ENCODE peak calls at places on chromosomes 1 and 21, in four cellular contexts. D is RPMI7951, X is nephron progenitor cell, S is tibial nerve. Y is an unnamed sample.

GRCh38 chr1:54839824-54840223 is 38.7 kb upstream of the TTC22 start:
- DNase-seq in D (no peak), X (no peak), S (no peak), Y (peak)

GRCh38 chr1:161083743-161084084 is 5.6 kb downstream of the NECTIN4 start:
- DNase-seq in D (no peak), X (no peak), S (no peak), Y (no peak)

GRCh38 chr1:63442141-63442475 is 74.7 kb downstream of the ALG6 start:
- DNase-seq in D (peak), X (no peak), S (no peak), Y (no peak)

GRCh38 chr1:215543191-215543606 is 23.9 kb upstream of the KCTD3 start:
- DNase-seq in D (peak), X (no peak), S (no peak), Y (no peak)

GRCh38 chr1:226094451-226094850 is 31.9 kb downstream of the H3-3A start:
- DNase-seq in D (no peak), X (no peak), S (no peak), Y (no peak)

GRCh38 chr1:161260346-161260745 is 1.8 kb downstream of the PCP4L1 start:
- DNase-seq in D (no peak), X (no peak), S (no peak), Y (no peak)

GRCh38 chr21:34061983-34062382 is 11.4 kb upstream of the MRPS6 start:
- DNase-seq in D (peak), X (no peak), S (no peak), Y (no peak)

GRCh38 chr1:159751022-159751421 is 29.7 kb upstream of the DUSP23 start:
- DNase-seq in D (no peak), X (no peak), S (no peak), Y (no peak)

GRCh38 chr1:66251521-66251920 is 282.4 kb upstream of the SGIP1 start:
- DNase-seq in D (no peak), X (no peak), S (no peak), Y (no peak)

GRCh38 chr1:20290624-20291597 is at the start of gene VWA5B1:
- DNase-seq in D (peak), X (peak), S (no peak), Y (no peak)

GRCh38 chr1:110756506-110756905 is 81.8 kb upstream of the KCNA3 start:
- DNase-seq in D (no peak), X (no peak), S (no peak), Y (no peak)

GRCh38 chr1:194295690-194296089 is 1109.3 kb upstream of the B3GALT2 start:
- DNase-seq in D (no peak), X (peak), S (no peak), Y (no peak)

GRCh38 chr1:24673336-24673735 is 30.2 kb downstream of the SRRM1 start:
- DNase-seq in D (peak), X (no peak), S (no peak), Y (no peak)

GRCh38 chr1:202397256-202397655 is 48.8 kb downstream of the PPP1R12B start:
- DNase-seq in D (no peak), X (no peak), S (no peak), Y (no peak)

GRCh38 chr1:54474500-54475235 is 68.5 kb upstream of the SSBP3 start:
- DNase-seq in D (no peak), X (peak), S (no peak), Y (no peak)